ENCODE peak calls at places on chromosomes 12 and 14, in nine cellular contexts. One of them, this sample, is unnamed.

GRCh38 chr12:24839268-24839791 is 109.6 kb downstream of the BCAT1 start:
- DNase-seq in heart left ventricle: no peak
- DNase-seq in stomach: no peak
- DNase-seq in adrenal gland: no peak
- DNase-seq in HepG2: no peak
- DNase-seq in sigmoid colon: no peak
- DNase-seq in tibial nerve: no peak
- DNase-seq in endothelial cell of umbilical vein: no peak
- DNase-seq in upper lobe of left lung: no peak
- DNase-seq in this sample: no peak

GRCh38 chr14:68665116-68665515 is 127.8 kb downstream of the ZFP36L1 start:
- DNase-seq in heart left ventricle: no peak
- DNase-seq in stomach: no peak
- DNase-seq in adrenal gland: no peak
- DNase-seq in HepG2: no peak
- DNase-seq in sigmoid colon: no peak
- DNase-seq in tibial nerve: no peak
- DNase-seq in endothelial cell of umbilical vein: peak; percentile 48
- DNase-seq in upper lobe of left lung: no peak
- DNase-seq in this sample: no peak

GRCh38 chr12:19620222-19620621 is 180.9 kb downstream of the AEBP2 start:
- DNase-seq in heart left ventricle: no peak
- DNase-seq in stomach: peak; percentile 35
- DNase-seq in adrenal gland: no peak
- DNase-seq in HepG2: no peak
- DNase-seq in sigmoid colon: no peak
- DNase-seq in tibial nerve: no peak
- DNase-seq in endothelial cell of umbilical vein: no peak
- DNase-seq in upper lobe of left lung: no peak
- DNase-seq in this sample: no peak

GRCh38 chr12:25082628-25083027 is 112.3 kb downstream of the DNAI7 start:
- DNase-seq in heart left ventricle: no peak
- DNase-seq in stomach: no peak
- DNase-seq in adrenal gland: no peak
- DNase-seq in HepG2: no peak
- DNase-seq in sigmoid colon: no peak
- DNase-seq in tibial nerve: no peak
- DNase-seq in endothelial cell of umbilical vein: no peak
- DNase-seq in upper lobe of left lung: no peak
- DNase-seq in this sample: no peak

GRCh38 chr12:69388371-69388770 is 28.8 kb downstream of the YEATS4 start:
- DNase-seq in heart left ventricle: no peak
- DNase-seq in stomach: no peak
- DNase-seq in adrenal gland: no peak
- DNase-seq in HepG2: peak; percentile 43
- DNase-seq in sigmoid colon: no peak
- DNase-seq in tibial nerve: no peak
- DNase-seq in endothelial cell of umbilical vein: peak; percentile 79
- DNase-seq in upper lobe of left lung: no peak
- DNase-seq in this sample: no peak

GRCh38 chr14:54182419-54183040 is 214.3 kb upstream of the CDKN3 start:
- DNase-seq in heart left ventricle: no peak
- DNase-seq in stomach: no peak
- DNase-seq in adrenal gland: no peak
- DNase-seq in HepG2: peak; percentile 33
- DNase-seq in sigmoid colon: no peak
- DNase-seq in tibial nerve: no peak
- DNase-seq in endothelial cell of umbilical vein: peak; percentile 75
- DNase-seq in upper lobe of left lung: no peak
- DNase-seq in this sample: no peak

GRCh38 chr14:25848601-25849000 is 749.2 kb downstream of the NOVA1 start:
- DNase-seq in heart left ventricle: no peak
- DNase-seq in stomach: no peak
- DNase-seq in adrenal gland: no peak
- DNase-seq in HepG2: no peak
- DNase-seq in sigmoid colon: no peak
- DNase-seq in tibial nerve: no peak
- DNase-seq in endothelial cell of umbilical vein: no peak
- DNase-seq in upper lobe of left lung: no peak
- DNase-seq in this sample: no peak

GRCh38 chr14:91899777-91900176 is 32.4 kb upstream of the TC2N start:
- DNase-seq in heart left ventricle: no peak
- DNase-seq in stomach: no peak
- DNase-seq in adrenal gland: no peak
- DNase-seq in HepG2: no peak
- DNase-seq in sigmoid colon: no peak
- DNase-seq in tibial nerve: no peak
- DNase-seq in endothelial cell of umbilical vein: no peak
- DNase-seq in upper lobe of left lung: no peak
- DNase-seq in this sample: no peak

GRCh38 chr14:21978184-21978998 is 304.8 kb upstream of the OR4E1 start:
- DNase-seq in heart left ventricle: no peak
- DNase-seq in stomach: peak; percentile 39
- DNase-seq in adrenal gland: no peak
- DNase-seq in HepG2: peak; percentile 55
- DNase-seq in sigmoid colon: peak; percentile 64
- DNase-seq in tibial nerve: peak; percentile 21
- DNase-seq in endothelial cell of umbilical vein: peak; percentile 41
- DNase-seq in upper lobe of left lung: peak; percentile 37
- DNase-seq in this sample: no peak

GRCh38 chr12:75661927-75662326 is 150.5 kb upstream of the KRR1 start:
- DNase-seq in heart left ventricle: no peak
- DNase-seq in stomach: no peak
- DNase-seq in adrenal gland: no peak
- DNase-seq in HepG2: no peak
- DNase-seq in sigmoid colon: no peak
- DNase-seq in tibial nerve: no peak
- DNase-seq in endothelial cell of umbilical vein: peak; percentile 74
- DNase-seq in upper lobe of left lung: no peak
- DNase-seq in this sample: no peak

GRCh38 chr12:106090586-106091411 is 48.0 kb downstream of the NUAK1 start:
- DNase-seq in heart left ventricle: no peak
- DNase-seq in stomach: no peak
- DNase-seq in adrenal gland: peak; percentile 41
- DNase-seq in HepG2: no peak
- DNase-seq in sigmoid colon: no peak
- DNase-seq in tibial nerve: no peak
- DNase-seq in endothelial cell of umbilical vein: peak; percentile 96
- DNase-seq in upper lobe of left lung: no peak
- DNase-seq in this sample: no peak

GRCh38 chr12:23681237-23681636 is 268.2 kb downstream of the SOX5 start:
- DNase-seq in heart left ventricle: no peak
- DNase-seq in stomach: no peak
- DNase-seq in adrenal gland: no peak
- DNase-seq in HepG2: no peak
- DNase-seq in sigmoid colon: no peak
- DNase-seq in tibial nerve: no peak
- DNase-seq in endothelial cell of umbilical vein: no peak
- DNase-seq in upper lobe of left lung: no peak
- DNase-seq in this sample: no peak

GRCh38 chr14:99262977-99263448 is 9.0 kb downstream of the BCL11B start:
- DNase-seq in heart left ventricle: no peak
- DNase-seq in stomach: no peak
- DNase-seq in adrenal gland: no peak
- DNase-seq in HepG2: no peak
- DNase-seq in sigmoid colon: no peak
- DNase-seq in tibial nerve: no peak
- DNase-seq in endothelial cell of umbilical vein: no peak
- DNase-seq in upper lobe of left lung: no peak
- DNase-seq in this sample: no peak
- H3K27ac ChIP-seq in heart left ventricle: no peak overlapping the region
- H3K27ac ChIP-seq in stomach: peak overlapping the region; percentile 54
- H3K27ac ChIP-seq in adrenal gland: no peak overlapping the region
- H3K27ac ChIP-seq in HepG2: no peak overlapping the region
- H3K27ac ChIP-seq in sigmoid colon: no peak overlapping the region
- H3K27ac ChIP-seq in tibial nerve: peak overlapping the region; percentile 66
- H3K27ac ChIP-seq in endothelial cell of umbilical vein: no peak overlapping the region
- H3K27ac ChIP-seq in upper lobe of left lung: no peak overlapping the region
- H3K27ac ChIP-seq in this sample: no peak overlapping the region

GRCh38 chr14:70190156-70190555 is 1.4 kb upstream of the SLC8A3 start:
- DNase-seq in heart left ventricle: no peak
- DNase-seq in stomach: no peak
- DNase-seq in adrenal gland: no peak
- DNase-seq in HepG2: no peak
- DNase-seq in sigmoid colon: no peak
- DNase-seq in tibial nerve: no peak
- DNase-seq in endothelial cell of umbilical vein: no peak
- DNase-seq in upper lobe of left lung: no peak
- DNase-seq in this sample: no peak

GRCh38 chr14:70189678-70190077 is 927 bp upstream of the SLC8A3 start:
- DNase-seq in heart left ventricle: no peak
- DNase-seq in stomach: no peak
- DNase-seq in adrenal gland: no peak
- DNase-seq in HepG2: no peak
- DNase-seq in sigmoid colon: no peak
- DNase-seq in tibial nerve: no peak
- DNase-seq in endothelial cell of umbilical vein: no peak
- DNase-seq in upper lobe of left lung: no peak
- DNase-seq in this sample: no peak

GRCh38 chr14:70188292-70188607 is 501 bp downstream of the SLC8A3 start:
- DNase-seq in heart left ventricle: no peak
- DNase-seq in stomach: no peak
- DNase-seq in adrenal gland: no peak
- DNase-seq in HepG2: no peak
- DNase-seq in sigmoid colon: no peak
- DNase-seq in tibial nerve: no peak
- DNase-seq in endothelial cell of umbilical vein: peak; percentile 21
- DNase-seq in upper lobe of left lung: no peak
- DNase-seq in this sample: no peak

GRCh38 chr14:70186826-70187483 is 1.8 kb downstream of the SLC8A3 start:
- DNase-seq in heart left ventricle: no peak
- DNase-seq in stomach: no peak
- DNase-seq in adrenal gland: no peak
- DNase-seq in HepG2: no peak
- DNase-seq in sigmoid colon: no peak
- DNase-seq in tibial nerve: no peak
- DNase-seq in endothelial cell of umbilical vein: peak; percentile 19
- DNase-seq in upper lobe of left lung: no peak
- DNase-seq in this sample: no peak

DNA sequence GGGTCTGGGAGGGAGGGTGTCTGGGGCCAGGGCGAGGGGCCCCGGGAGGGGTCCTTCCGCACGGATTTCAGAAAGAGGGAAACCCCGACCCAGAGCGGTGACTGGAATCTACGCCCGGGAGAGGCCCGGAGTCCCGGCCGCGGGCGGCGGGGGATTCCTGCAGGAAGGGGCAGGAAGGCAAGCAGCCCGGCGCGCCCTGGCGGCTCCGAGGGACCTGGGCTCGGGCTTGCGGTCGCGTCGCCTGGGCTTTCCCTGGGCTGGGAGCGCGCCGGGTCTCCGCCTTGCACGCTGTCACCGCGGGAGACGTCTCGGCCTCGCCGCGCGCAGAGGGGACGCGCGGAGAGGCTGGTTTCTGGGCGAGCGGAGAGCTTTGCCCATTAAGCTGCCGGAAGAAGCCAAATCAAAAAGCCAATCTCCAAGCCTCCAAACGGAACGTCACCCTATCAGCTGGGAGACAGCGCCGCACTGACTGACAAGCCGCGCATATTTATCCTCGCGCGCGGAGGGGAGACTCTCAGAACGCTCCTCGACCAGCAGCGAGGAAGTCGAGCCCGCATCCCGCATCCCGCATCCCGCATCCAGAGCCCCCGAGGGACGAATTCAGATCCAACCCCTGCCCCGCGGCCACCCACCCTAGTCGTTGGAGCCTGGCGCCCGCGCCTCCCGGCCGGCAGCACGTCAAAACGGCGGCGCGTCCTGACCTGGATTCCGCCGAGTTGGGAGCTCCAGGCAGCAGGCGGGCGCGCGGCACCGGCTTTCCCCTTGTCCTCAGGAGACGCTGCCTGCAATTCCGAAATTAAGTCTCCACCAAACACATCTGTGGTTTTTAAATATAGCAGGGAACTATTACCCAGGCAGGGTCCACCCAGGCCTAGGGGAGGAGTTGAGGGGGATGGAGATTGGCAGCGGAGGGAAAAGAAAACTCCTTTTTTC is at the start of gene SLC8A3:
- DNase-seq in heart left ventricle: peak; percentile 59
- DNase-seq in stomach: peak; percentile 26
- DNase-seq in adrenal gland: no peak
- DNase-seq in HepG2: no peak
- DNase-seq in sigmoid colon: no peak
- DNase-seq in tibial nerve: no peak
- DNase-seq in endothelial cell of umbilical vein: peak; percentile 35
- DNase-seq in upper lobe of left lung: no peak
- DNase-seq in this sample: peak; percentile 33
- TF ChIP-seq POLR2A in heart left ventricle: no peak
- TF ChIP-seq POLR2A in stomach: no peak
- TF ChIP-seq POLR2A in adrenal gland: no peak
- TF ChIP-seq POLR2A in HepG2: no peak
- TF ChIP-seq POLR2A in sigmoid colon: no peak
- TF ChIP-seq POLR2A in tibial nerve: no peak
- TF ChIP-seq POLR2A in endothelial cell of umbilical vein: no peak
- TF ChIP-seq POLR2A in upper lobe of left lung: no peak
- TF ChIP-seq POLR2A in this sample: no peak

GRCh38 chr12:46983393-46983793 is 96.0 kb upstream of the PCED1B start:
- DNase-seq in heart left ventricle: no peak
- DNase-seq in stomach: no peak
- DNase-seq in adrenal gland: no peak
- DNase-seq in HepG2: no peak
- DNase-seq in sigmoid colon: no peak
- DNase-seq in tibial nerve: no peak
- DNase-seq in endothelial cell of umbilical vein: no peak
- DNase-seq in upper lobe of left lung: no peak
- DNase-seq in this sample: peak; percentile 26
- H3K27ac ChIP-seq in heart left ventricle: no peak overlapping the region
- H3K27ac ChIP-seq in stomach: no peak overlapping the region
- H3K27ac ChIP-seq in adrenal gland: no peak overlapping the region
- H3K27ac ChIP-seq in HepG2: no peak overlapping the region
- H3K27ac ChIP-seq in sigmoid colon: no peak overlapping the region
- H3K27ac ChIP-seq in tibial nerve: no peak overlapping the region
- H3K27ac ChIP-seq in endothelial cell of umbilical vein: no peak overlapping the region
- H3K27ac ChIP-seq in upper lobe of left lung: no peak overlapping the region
- H3K27ac ChIP-seq in this sample: no peak overlapping the region

GRCh38 chr14:99603471-99603933 is 505 bp downstream of the CCDC85C start:
- DNase-seq in heart left ventricle: no peak
- DNase-seq in stomach: no peak
- DNase-seq in adrenal gland: peak; percentile 51
- DNase-seq in HepG2: no peak
- DNase-seq in sigmoid colon: no peak
- DNase-seq in tibial nerve: no peak
- DNase-seq in endothelial cell of umbilical vein: peak; percentile 57
- DNase-seq in upper lobe of left lung: no peak
- DNase-seq in this sample: peak; percentile 39

GRCh38 chr14:99602788-99603415 is 1.1 kb downstream of the CCDC85C start:
- DNase-seq in heart left ventricle: no peak
- DNase-seq in stomach: no peak
- DNase-seq in adrenal gland: no peak
- DNase-seq in HepG2: no peak
- DNase-seq in sigmoid colon: no peak
- DNase-seq in tibial nerve: no peak
- DNase-seq in endothelial cell of umbilical vein: no peak
- DNase-seq in upper lobe of left lung: no peak
- DNase-seq in this sample: peak; percentile 32

GRCh38 chr14:99605299-99605961 is 1.4 kb upstream of the CCDC85C start:
- DNase-seq in heart left ventricle: peak; percentile 86
- DNase-seq in stomach: peak; percentile 74
- DNase-seq in adrenal gland: peak; percentile 68
- DNase-seq in HepG2: peak; percentile 28
- DNase-seq in sigmoid colon: peak; percentile 83
- DNase-seq in tibial nerve: no peak
- DNase-seq in endothelial cell of umbilical vein: peak; percentile 63
- DNase-seq in upper lobe of left lung: peak; percentile 64
- DNase-seq in this sample: peak; percentile 80

GRCh38 chr14:99604766-99605298 is 825 bp upstream of the CCDC85C start:
- DNase-seq in heart left ventricle: no peak
- DNase-seq in stomach: no peak
- DNase-seq in adrenal gland: no peak
- DNase-seq in HepG2: no peak
- DNase-seq in sigmoid colon: no peak
- DNase-seq in tibial nerve: no peak
- DNase-seq in endothelial cell of umbilical vein: peak; percentile 52
- DNase-seq in upper lobe of left lung: no peak
- DNase-seq in this sample: no peak

GRCh38 chr14:99603965-99604765 is at the start of gene CCDC85C:
- DNase-seq in heart left ventricle: peak; percentile 97
- DNase-seq in stomach: peak; percentile 97
- DNase-seq in adrenal gland: peak; percentile 93
- DNase-seq in HepG2: peak; percentile 81
- DNase-seq in sigmoid colon: peak; percentile 98
- DNase-seq in tibial nerve: peak; percentile 81
- DNase-seq in endothelial cell of umbilical vein: peak; percentile 92
- DNase-seq in upper lobe of left lung: peak; percentile 91
- DNase-seq in this sample: peak; percentile 96
- TF ChIP-seq POLR2A in heart left ventricle: peak; percentile 46
- TF ChIP-seq POLR2A in stomach: no peak
- TF ChIP-seq POLR2A in adrenal gland: peak; percentile 70
- TF ChIP-seq POLR2A in HepG2: peak; percentile 70
- TF ChIP-seq POLR2A in sigmoid colon: no peak
- TF ChIP-seq POLR2A in tibial nerve: no peak
- TF ChIP-seq POLR2A in endothelial cell of umbilical vein: peak; percentile 48
- TF ChIP-seq POLR2A in upper lobe of left lung: no peak
- TF ChIP-seq POLR2A in this sample: peak; percentile 41

This sample was measured in right lobe of liver.